ENCODE peak calls at places on chromosomes 4 and X, in eight cellular contexts. I is neural progenitor cell; R is psoas muscle; Z is tibial artery; G is adrenal gland; H is kidney; T is mesenchymal stem cell; K is CD4-positive, CD25-positive, alpha-beta regulatory T cell. E is an unnamed sample.
A peak's percentile ranks its signal among the peaks of the same experiment; 100 is the strongest.

GRCh38 chr4:113575391-113575790 is 186.1 kb downstream of the CAMK2D start:
- DNase-seq in I (no peak), R (no peak), Z (no peak), G (no peak), H (no peak), T (no peak), K (no peak), E (no peak)

GRCh38 chr4:13544556-13545393 is 467 bp upstream of the NKX3-2 start:
- DNase-seq in I (peak; percentile 93), R (peak; percentile 71), Z (peak; percentile 78), G (peak; percentile 68), H (peak; percentile 89), T (peak; percentile 91), K (peak; percentile 54), E (peak; percentile 76)

GRCh38 chrX:23667239-23668177 is at the start of gene PRDX4:
- DNase-seq in I (peak; percentile 91), R (peak; percentile 90), Z (peak; percentile 93), G (peak; percentile 92), H (peak; percentile 97), T (peak; percentile 87), K (peak; percentile 83), E (peak; percentile 91)

GRCh38 chr4:88758264-88758663 is 60.6 kb upstream of the NAP1L5 start:
- DNase-seq in I (no peak), R (no peak), Z (no peak), G (no peak), H (no peak), T (no peak), K (no peak), E (no peak)

GRCh38 chr4:123127218-123127617 is 204.8 kb upstream of the NUDT6 start:
- DNase-seq in I (no peak), R (no peak), Z (no peak), G (no peak), H (no peak), T (peak; percentile 51), K (no peak), E (no peak)

GRCh38 chr4:87543835-87544461 is 14.8 kb upstream of the SPARCL1 start:
- DNase-seq in I (peak; percentile 64), R (no peak), Z (no peak), G (peak; percentile 23), H (no peak), T (peak; percentile 47), K (peak; percentile 6), E (peak; percentile 50)

GRCh38 chrX:132235488-132235887 is 16.2 kb upstream of the RAP2C start:
- DNase-seq in I (no peak), R (no peak), Z (no peak), G (no peak), H (no peak), T (no peak), K (no peak), E (no peak)

GRCh38 chr4:183898456-183898855 is 6.7 kb upstream of the STOX2 start:
- DNase-seq in I (no peak), R (no peak), Z (no peak), G (no peak), H (no peak), T (no peak), K (no peak), E (no peak)

GRCh38 chr4:100076753-100077152 is 113.5 kb downstream of the DDIT4L start:
- DNase-seq in I (no peak), R (no peak), Z (no peak), G (no peak), H (no peak), T (no peak), K (no peak), E (no peak)

GRCh38 chrX:68915778-68916177 is 87.0 kb downstream of the EFNB1 start:
- DNase-seq in I (no peak), R (no peak), Z (no peak), G (no peak), H (no peak), T (peak; percentile 25), K (peak; percentile 28), E (no peak)

GRCh38 chrX:41027388-41027787 is 57.9 kb upstream of the USP9X start:
- DNase-seq in I (peak; percentile 36), R (no peak), Z (no peak), G (no peak), H (no peak), T (peak; percentile 42), K (no peak), E (no peak)

GRCh38 chr4:43512253-43512652 is 619.7 kb downstream of the GRXCR1 start:
- DNase-seq in I (no peak), R (no peak), Z (no peak), G (no peak), H (no peak), T (no peak), K (no peak), E (no peak)

GRCh38 chr4:185779520-185779919 is 32.5 kb downstream of the SORBS2 start:
- DNase-seq in I (peak; percentile 67), R (no peak), Z (no peak), G (no peak), H (no peak), T (no peak), K (no peak), E (no peak)

GRCh38 chr4:185775792-185776555 is 36.0 kb downstream of the SORBS2 start:
- DNase-seq in I (no peak), R (no peak), Z (no peak), G (no peak), H (no peak), T (peak; percentile 63), K (no peak), E (no peak)

GRCh38 chr4:185780472-185780871 is 31.5 kb downstream of the SORBS2 start:
- DNase-seq in I (no peak), R (no peak), Z (no peak), G (no peak), H (no peak), T (no peak), K (no peak), E (no peak)

GRCh38 chr4:185774815-185775684 is 36.9 kb downstream of the SORBS2 start:
- DNase-seq in I (peak; percentile 26), R (no peak), Z (peak; percentile 87), G (peak; percentile 72), H (peak; percentile 84), T (peak; percentile 80), K (no peak), E (no peak)

DNA sequence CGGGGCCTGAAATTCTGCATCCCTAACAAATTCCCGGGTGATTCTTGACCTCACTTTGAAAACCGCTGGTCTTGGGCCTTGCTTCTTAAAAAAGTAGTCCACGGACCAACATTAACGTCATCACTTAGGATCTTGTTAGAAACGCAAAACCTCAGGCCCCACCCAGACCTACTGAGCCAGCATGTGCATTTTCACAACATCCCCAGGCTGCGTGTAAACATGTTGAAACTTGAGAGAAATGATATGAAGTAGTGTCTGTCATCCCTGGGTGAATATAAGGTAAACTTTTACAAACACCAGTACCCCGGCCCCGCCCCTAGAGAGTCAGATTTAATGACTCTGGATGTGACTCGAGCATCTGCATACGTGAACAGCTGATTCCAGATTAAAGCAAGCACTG is 33.7 kb downstream of the SORBS2 start:
- DNase-seq in I (no peak), R (no peak), Z (no peak), G (no peak), H (no peak), T (peak; percentile 35), K (no peak), E (no peak)
- H3K4me1 ChIP-seq in I (peaks cover 49% of the 10 kb centered on the region), R (no peaks in the 10 kb centered on the region), Z (no peaks in the 10 kb centered on the region), G (peaks cover 39% of the 10 kb centered on the region), H (peaks cover 21% of the 10 kb centered on the region), T (peaks cover 4% of the 10 kb centered on the region), K (no peaks in the 10 kb centered on the region), E (peaks cover 2% of the 10 kb centered on the region)

GRCh38 chrX:17495052-17495451 is 120.1 kb downstream of the NHS start:
- DNase-seq in I (no peak), R (no peak), Z (no peak), G (no peak), H (no peak), T (no peak), K (no peak), E (no peak)
- H3K4me3 ChIP-seq in I (no peak overlapping the region), R (no peak overlapping the region), Z (no peak overlapping the region), G (no peak overlapping the region), H (no peak overlapping the region), T (no peak overlapping the region), K (no peak overlapping the region), E (no peak overlapping the region)

GRCh38 chr4:159197885-159198269 is 95.0 kb downstream of the RAPGEF2 start:
- DNase-seq in I (no peak), R (no peak), Z (no peak), G (no peak), H (no peak), T (no peak), K (no peak), E (no peak)

GRCh38 chr4:159195400-159195799 is 92.5 kb downstream of the RAPGEF2 start:
- DNase-seq in I (no peak), R (no peak), Z (no peak), G (no peak), H (no peak), T (no peak), K (no peak), E (no peak)

GRCh38 chr4:159201168-159201567 is 98.3 kb downstream of the RAPGEF2 start:
- DNase-seq in I (no peak), R (no peak), Z (no peak), G (no peak), H (no peak), T (no peak), K (no peak), E (no peak)

GRCh38 chr4:159199827-159200226 is 96.9 kb downstream of the RAPGEF2 start:
- DNase-seq in I (no peak), R (no peak), Z (no peak), G (no peak), H (no peak), T (no peak), K (no peak), E (no peak)

DNA sequence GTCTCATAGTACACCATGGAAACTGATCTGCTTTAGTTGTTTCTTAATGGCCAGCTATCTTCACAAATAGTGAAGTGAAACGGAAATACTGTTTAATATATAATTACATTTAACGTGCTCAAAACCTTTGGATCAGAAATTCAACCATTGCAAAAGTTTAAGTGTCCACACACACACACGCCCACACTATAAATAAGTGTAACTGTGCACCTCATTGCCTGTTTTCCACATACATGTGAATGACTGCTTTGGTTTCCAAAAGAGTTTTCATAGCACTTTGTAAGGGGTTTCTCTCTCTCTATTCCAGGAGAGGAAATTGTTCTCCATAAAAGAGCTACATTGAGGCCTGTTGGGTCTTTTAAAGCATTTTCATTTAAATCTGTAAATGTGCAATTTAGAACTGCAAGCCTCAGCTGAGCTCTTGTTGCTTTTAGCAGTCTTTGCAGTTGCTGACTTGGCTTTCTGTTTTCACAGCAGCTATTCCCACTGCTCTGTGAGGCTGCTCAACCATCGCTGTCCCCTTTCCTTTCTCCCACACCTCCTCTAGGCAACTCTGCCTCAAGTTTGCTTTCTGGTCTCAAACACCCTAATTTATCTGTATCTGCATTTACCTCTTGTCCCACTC is 94.5 kb downstream of the RAPGEF2 start:
- DNase-seq in I (no peak), R (no peak), Z (no peak), G (no peak), H (no peak), T (no peak), K (no peak), E (no peak)
- H3K4me1 ChIP-seq in I (peaks cover 5% of the 10 kb centered on the region), R (peaks cover 25% of the 10 kb centered on the region), Z (no peaks in the 10 kb centered on the region), G (no peaks in the 10 kb centered on the region), H (no peaks in the 10 kb centered on the region), T (peaks cover 2% of the 10 kb centered on the region), K (no peaks in the 10 kb centered on the region), E (peaks cover 10% of the 10 kb centered on the region)

GRCh38 chrX:33721927-33722326 is 410.2 kb downstream of the FAM47A start:
- DNase-seq in I (no peak), R (no peak), Z (no peak), G (no peak), H (no peak), T (no peak), K (no peak), E (no peak)

GRCh38 chrX:33726281-33727160 is 405.6 kb downstream of the FAM47A start:
- DNase-seq in I (peak; percentile 20), R (peak; percentile 5), Z (peak; percentile 60), G (no peak), H (peak; percentile 50), T (no peak), K (no peak), E (peak; percentile 58)

GRCh38 chrX:33725556-33726232 is 406.4 kb downstream of the FAM47A start:
- DNase-seq in I (peak; percentile 72), R (peak; percentile 15), Z (no peak), G (peak; percentile 16), H (peak; percentile 39), T (peak; percentile 14), K (no peak), E (no peak)
- H3K4me3 ChIP-seq in I (peak overlapping the region; percentile 63), R (peak overlapping the region; percentile 55), Z (peak overlapping the region; percentile 65), G (no peak overlapping the region), H (peak overlapping the region; percentile 58), T (peak overlapping the region; percentile 65), K (no peak overlapping the region), E (peak overlapping the region; percentile 38)

E was measured in right cardiac atrium.